ENCODE peak calls at places on chromosomes 11 and 22, in four cellular contexts. G, F, O and R are unnamed samples.

GRCh38 chr11:43035011-43035564 is 276.7 kb upstream of the API5 start:
- DNase-seq in F (no peak), G (no peak), O (no peak), R (no peak)

GRCh38 chr11:134036484-134037092 is 32.3 kb upstream of the JAM3 start:
- DNase-seq in O (no peak), G (no peak), F (no peak), R (no peak)

GRCh38 chr11:116333193-116333592 is 439.6 kb downstream of the BUD13 start:
- DNase-seq in G (no peak), O (peak), F (no peak), R (no peak)

GRCh38 chr22:48746789-48747425 is 1080.8 kb downstream of the BRD1 start:
- DNase-seq in G (no peak), F (no peak), O (no peak), R (no peak)

GRCh38 chr11:20158597-20159257 is 1.5 kb downstream of the DBX1 start:
- DNase-seq in F (peak), O (peak), G (no peak), R (peak)

GRCh38 chr11:1406571-1407485 is 17.1 kb downstream of the BRSK2 start:
- DNase-seq in G (no peak), F (no peak), O (no peak), R (no peak)

GRCh38 chr11:76863196-76863777 is 2.6 kb downstream of the ACER3 start:
- DNase-seq in O (no peak), G (no peak), F (no peak), R (no peak)

GRCh38 chr22:47053013-47053864 is 290.8 kb downstream of the TBC1D22A start:
- DNase-seq in F (no peak), G (no peak), O (no peak), R (no peak)

GRCh38 chr11:24949406-24949805 is 452.6 kb downstream of the LUZP2 start:
- DNase-seq in O (no peak), G (no peak), F (peak), R (no peak)

GRCh38 chr11:24820541-24820940 is 323.7 kb downstream of the LUZP2 start:
- DNase-seq in G (no peak), F (peak), O (no peak), R (no peak)

GRCh38 chr11:135015966-135016365 is 603.9 kb upstream of the B3GAT1 start:
- DNase-seq in G (no peak), F (no peak), O (no peak), R (no peak)

GRCh38 chr11:100851129-100851528 is 164.0 kb downstream of the ARHGAP42 start:
- DNase-seq in F (peak), O (peak), G (no peak), R (peak)

GRCh38 chr11:2380807-2381350 is 3.8 kb downstream of the CD81 start:
- DNase-seq in O (no peak), G (no peak), F (no peak), R (no peak)

GRCh38 chr11:65962136-65962564 is 616 bp downstream of the SART1 start:
- DNase-seq in F (no peak), O (no peak), G (no peak), R (no peak)

GRCh38 chr22:23065495-23066122 is 4.7 kb upstream of the GNAZ start:
- DNase-seq in F (no peak), O (no peak), G (no peak), R (no peak)

GRCh38 chr22:20508815-20509271 is 1.4 kb downstream of the MED15 start:
- DNase-seq in F (no peak), O (no peak), G (no peak), R (no peak)

GRCh38 chr22:44111562-44112155 is 69.1 kb upstream of the PARVG start:
- DNase-seq in G (no peak), F (no peak), O (no peak), R (no peak)

GRCh38 chr22:30015846-30016245 is 64.4 kb upstream of the HORMAD2 start:
- DNase-seq in F (peak), G (no peak), O (peak), R (no peak)

GRCh38 chr22:40463017-40463631 is 92.7 kb downstream of the SGSM3 start:
- DNase-seq in G (no peak), O (no peak), F (no peak), R (no peak)

GRCh38 chr11:134660416-134660815 is 248.4 kb upstream of the B3GAT1 start:
- DNase-seq in O (no peak), F (no peak), G (no peak), R (no peak)

GRCh38 chr11:115552151-115552550 is 47.9 kb upstream of the CADM1 start:
- DNase-seq in O (no peak), G (no peak), F (no peak), R (no peak)

DNA sequence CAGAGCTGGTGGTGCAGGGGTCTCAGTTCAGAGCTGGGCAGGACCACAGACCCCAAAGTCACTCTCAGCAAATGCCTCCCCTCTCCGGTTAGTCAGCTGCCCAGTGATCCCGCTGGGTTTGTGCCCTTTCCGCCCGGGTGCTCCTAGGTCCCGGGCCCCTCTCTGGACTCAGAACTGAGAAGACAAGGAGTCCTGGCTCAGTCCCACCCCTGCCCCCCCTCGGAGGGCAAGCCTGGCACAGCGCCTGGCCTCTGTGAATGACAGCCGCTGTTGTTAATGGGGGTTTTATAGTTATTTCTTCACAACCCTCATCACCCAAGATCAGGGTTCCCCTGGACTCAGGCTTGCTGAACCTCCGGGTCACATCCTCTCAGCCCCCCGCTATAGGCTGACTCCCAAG is 47.6 kb downstream of the ELFN2 start:
- DNase-seq in F (no peak), O (no peak), G (no peak), R (no peak)
- TF ChIP-seq EZH2 in F (no peak), O (no peak), G (no peak), R (no peak)

GRCh38 chr11:17475666-17476316 is 854 bp downstream of the ABCC8 start:
- DNase-seq in F (no peak), O (no peak), G (no peak), R (no peak)
- TF ChIP-seq EZH2 in F (no peak), O (no peak), G (no peak), R (no peak)

GRCh38 chr11:113314389-113315301 is at the start of gene TTC12:
- DNase-seq in O (peak), G (peak), F (peak), R (peak)
- TF ChIP-seq EZH2 in O (no peak), G (no peak), F (no peak), R (no peak)

DNA sequence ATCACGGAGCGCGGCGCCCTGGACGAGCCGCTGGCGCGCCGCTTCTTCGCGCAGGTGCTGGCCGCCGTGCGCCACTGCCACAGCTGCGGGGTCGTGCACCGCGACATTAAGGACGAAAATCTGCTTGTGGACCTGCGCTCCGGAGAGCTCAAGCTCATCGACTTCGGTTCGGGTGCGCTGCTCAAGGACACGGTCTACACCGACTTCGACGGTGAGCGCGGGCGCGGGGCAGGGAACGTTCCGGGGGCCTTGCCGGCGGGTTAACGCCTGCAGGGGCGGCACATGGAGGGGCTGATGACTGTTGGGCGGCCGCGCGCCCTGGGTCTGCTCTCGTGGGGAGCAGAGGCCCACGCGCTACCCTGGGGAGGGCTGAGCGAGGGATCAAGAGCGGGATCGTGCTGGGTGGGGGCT is 1.0 kb downstream of the PIM3 start:
- DNase-seq in G (no peak), O (no peak), F (no peak), R (no peak)
- TF ChIP-seq EZH2 in G (no peak), O (no peak), F (no peak), R (no peak)

DNA sequence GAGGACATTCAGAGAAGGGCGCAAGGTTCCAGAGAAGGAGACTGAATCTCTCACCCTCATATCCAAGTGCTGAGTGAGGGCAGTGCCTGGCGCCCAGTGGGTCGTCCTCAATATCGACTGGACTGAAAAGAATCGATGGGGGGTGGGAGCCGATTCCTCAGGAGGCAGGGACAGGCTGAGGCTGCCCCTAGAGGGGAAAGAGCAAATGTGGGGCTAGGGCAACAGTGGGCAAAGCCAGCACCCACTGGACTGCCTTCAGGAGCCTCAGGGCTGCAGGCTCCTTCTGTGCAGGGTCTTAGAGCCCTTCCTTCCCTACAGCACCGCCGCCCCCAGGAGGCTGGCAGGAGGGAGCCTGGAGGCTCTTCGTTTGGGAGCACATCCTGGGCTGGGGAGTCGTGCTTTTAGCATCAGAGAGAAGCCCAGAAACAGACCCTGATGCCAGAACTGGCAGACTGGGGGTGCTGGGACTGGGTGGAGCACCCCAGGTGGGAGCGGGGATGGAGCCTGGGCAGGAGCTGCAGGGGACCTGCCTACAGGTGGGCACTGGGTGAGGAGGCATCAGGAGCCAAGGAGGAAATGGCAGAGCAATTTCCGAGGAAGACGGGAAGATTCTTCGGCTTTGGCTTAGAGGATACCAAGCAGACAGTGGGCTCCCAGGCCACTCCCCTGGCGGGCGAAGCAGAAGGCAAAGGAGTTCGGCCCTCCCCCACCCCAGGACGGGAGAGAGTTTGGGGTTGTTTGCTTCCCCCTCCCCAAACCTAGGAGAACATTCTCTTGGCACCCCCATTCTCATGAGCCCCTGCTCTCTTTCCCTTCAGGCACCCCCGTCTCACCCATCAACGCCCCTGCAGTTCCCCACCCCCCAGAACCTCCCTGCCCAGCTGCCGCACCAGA is 1.2 kb downstream of the SYT7 start:
- DNase-seq in F (no peak), O (no peak), G (no peak), R (no peak)
- TF ChIP-seq EZH2 in F (no peak), O (no peak), G (no peak), R (no peak)